ENCODE peak calls at places on chromosomes 16 and 17, in seven cellular contexts. One of them, this sample, is unnamed.

GRCh38 chr17:55785181-55785580 is 34.3 kb downstream of the PCTP start:
- DNase-seq in ovary: no peak
- DNase-seq in lower lobe of right lung: no peak
- DNase-seq in gastrocnemius medialis: no peak
- DNase-seq in heart left ventricle: no peak
- DNase-seq in HepG2: no peak
- DNase-seq in coronary artery: no peak
- DNase-seq in this sample: no peak

GRCh38 chr17:46940692-46941404 is 17.9 kb downstream of the GOSR2 start:
- DNase-seq in coronary artery: no peak
- DNase-seq in heart left ventricle: peak; percentile 76
- DNase-seq in lower lobe of right lung: peak; percentile 56
- DNase-seq in ovary: peak; percentile 59
- DNase-seq in gastrocnemius medialis: peak; percentile 61
- DNase-seq in HepG2: peak; percentile 85
- DNase-seq in this sample: peak; percentile 63

GRCh38 chr16:56451753-56452689 is 667 bp downstream of the OGFOD1 start:
- DNase-seq in lower lobe of right lung: no peak
- DNase-seq in ovary: no peak
- DNase-seq in heart left ventricle: peak; percentile 71
- DNase-seq in HepG2: peak; percentile 75
- DNase-seq in gastrocnemius medialis: peak; percentile 83
- DNase-seq in coronary artery: peak; percentile 80
- DNase-seq in this sample: no peak

GRCh38 chr16:56409195-56409594 is 16.1 kb downstream of the AMFR start:
- DNase-seq in HepG2: peak; percentile 61
- DNase-seq in heart left ventricle: no peak
- DNase-seq in coronary artery: no peak
- DNase-seq in gastrocnemius medialis: peak; percentile 46
- DNase-seq in lower lobe of right lung: no peak
- DNase-seq in ovary: no peak
- DNase-seq in this sample: no peak

GRCh38 chr17:78739331-78739853 is 42.7 kb downstream of the CYTH1 start:
- DNase-seq in coronary artery: no peak
- DNase-seq in ovary: no peak
- DNase-seq in lower lobe of right lung: no peak
- DNase-seq in gastrocnemius medialis: no peak
- DNase-seq in heart left ventricle: no peak
- DNase-seq in HepG2: no peak
- DNase-seq in this sample: no peak

GRCh38 chr16:11495066-11495407 is 91.7 kb downstream of the LITAF start:
- DNase-seq in heart left ventricle: no peak
- DNase-seq in HepG2: no peak
- DNase-seq in coronary artery: no peak
- DNase-seq in lower lobe of right lung: no peak
- DNase-seq in ovary: no peak
- DNase-seq in gastrocnemius medialis: no peak
- DNase-seq in this sample: no peak

GRCh38 chr16:48365030-48365600 is 20.1 kb downstream of the SIAH1 start:
- DNase-seq in lower lobe of right lung: no peak
- DNase-seq in gastrocnemius medialis: no peak
- DNase-seq in heart left ventricle: no peak
- DNase-seq in ovary: no peak
- DNase-seq in coronary artery: no peak
- DNase-seq in HepG2: no peak
- DNase-seq in this sample: no peak

GRCh38 chr17:58121925-58122324 is 26.3 kb upstream of the OR4D1 start:
- DNase-seq in ovary: no peak
- DNase-seq in heart left ventricle: no peak
- DNase-seq in coronary artery: no peak
- DNase-seq in HepG2: peak; percentile 56
- DNase-seq in gastrocnemius medialis: no peak
- DNase-seq in lower lobe of right lung: no peak
- DNase-seq in this sample: no peak

GRCh38 chr17:8494021-8494420 is 58.3 kb downstream of the NDEL1 start:
- DNase-seq in coronary artery: no peak
- DNase-seq in ovary: no peak
- DNase-seq in HepG2: no peak
- DNase-seq in heart left ventricle: no peak
- DNase-seq in lower lobe of right lung: no peak
- DNase-seq in gastrocnemius medialis: no peak
- DNase-seq in this sample: no peak

GRCh38 chr16:21656795-21657768 is 4.7 kb upstream of the IGSF6 start:
- DNase-seq in heart left ventricle: no peak
- DNase-seq in ovary: no peak
- DNase-seq in gastrocnemius medialis: no peak
- DNase-seq in coronary artery: no peak
- DNase-seq in HepG2: peak; percentile 75
- DNase-seq in lower lobe of right lung: no peak
- DNase-seq in this sample: no peak

GRCh38 chr17:76000755-76001521 is at the start of gene CDK3:
- DNase-seq in HepG2: no peak
- DNase-seq in ovary: no peak
- DNase-seq in lower lobe of right lung: peak; percentile 22
- DNase-seq in coronary artery: peak; percentile 68
- DNase-seq in heart left ventricle: peak; percentile 22
- DNase-seq in gastrocnemius medialis: no peak
- DNase-seq in this sample: no peak

GRCh38 chr16:50360779-50361178 is 8.0 kb downstream of the BRD7 start:
- DNase-seq in ovary: no peak
- DNase-seq in gastrocnemius medialis: no peak
- DNase-seq in coronary artery: no peak
- DNase-seq in heart left ventricle: no peak
- DNase-seq in HepG2: no peak
- DNase-seq in lower lobe of right lung: no peak
- DNase-seq in this sample: no peak

GRCh38 chr17:44911133-44912001 is 3.9 kb downstream of the GFAP start:
- DNase-seq in heart left ventricle: peak; percentile 79
- DNase-seq in coronary artery: no peak
- DNase-seq in ovary: peak; percentile 64
- DNase-seq in lower lobe of right lung: peak; percentile 75
- DNase-seq in HepG2: peak; percentile 74
- DNase-seq in gastrocnemius medialis: peak; percentile 36
- DNase-seq in this sample: peak; percentile 58

GRCh38 chr16:10618710-10619209 is 38.4 kb upstream of the EMP2 start:
- DNase-seq in heart left ventricle: no peak
- DNase-seq in ovary: no peak
- DNase-seq in HepG2: no peak
- DNase-seq in lower lobe of right lung: no peak
- DNase-seq in coronary artery: no peak
- DNase-seq in gastrocnemius medialis: no peak
- DNase-seq in this sample: no peak

GRCh38 chr16:3665508-3665907 is 11.0 kb downstream of the DNASE1 start:
- DNase-seq in heart left ventricle: no peak
- DNase-seq in lower lobe of right lung: no peak
- DNase-seq in coronary artery: no peak
- DNase-seq in HepG2: no peak
- DNase-seq in gastrocnemius medialis: no peak
- DNase-seq in ovary: no peak
- DNase-seq in this sample: no peak

GRCh38 chr17:74812109-74812864 is 36.1 kb upstream of the NAT9 start:
- DNase-seq in ovary: peak; percentile 43
- DNase-seq in heart left ventricle: peak; percentile 45
- DNase-seq in HepG2: no peak
- DNase-seq in gastrocnemius medialis: no peak
- DNase-seq in coronary artery: no peak
- DNase-seq in lower lobe of right lung: no peak
- DNase-seq in this sample: no peak

GRCh38 chr16:68921654-68922053 is 78.3 kb downstream of the TANGO6 start:
- DNase-seq in coronary artery: no peak
- DNase-seq in gastrocnemius medialis: no peak
- DNase-seq in ovary: no peak
- DNase-seq in HepG2: peak; percentile 61
- DNase-seq in heart left ventricle: no peak
- DNase-seq in lower lobe of right lung: no peak
- DNase-seq in this sample: no peak

GRCh38 chr16:50900391-50900942 is 158.6 kb downstream of the CYLD start:
- DNase-seq in ovary: no peak
- DNase-seq in coronary artery: no peak
- DNase-seq in heart left ventricle: no peak
- DNase-seq in lower lobe of right lung: no peak
- DNase-seq in HepG2: no peak
- DNase-seq in gastrocnemius medialis: no peak
- DNase-seq in this sample: no peak

GRCh38 chr17:48537316-48537715 is 6.5 kb upstream of the HOXB1 start:
- DNase-seq in coronary artery: no peak
- DNase-seq in heart left ventricle: no peak
- DNase-seq in HepG2: no peak
- DNase-seq in lower lobe of right lung: no peak
- DNase-seq in ovary: no peak
- DNase-seq in gastrocnemius medialis: no peak
- DNase-seq in this sample: no peak

DNA sequence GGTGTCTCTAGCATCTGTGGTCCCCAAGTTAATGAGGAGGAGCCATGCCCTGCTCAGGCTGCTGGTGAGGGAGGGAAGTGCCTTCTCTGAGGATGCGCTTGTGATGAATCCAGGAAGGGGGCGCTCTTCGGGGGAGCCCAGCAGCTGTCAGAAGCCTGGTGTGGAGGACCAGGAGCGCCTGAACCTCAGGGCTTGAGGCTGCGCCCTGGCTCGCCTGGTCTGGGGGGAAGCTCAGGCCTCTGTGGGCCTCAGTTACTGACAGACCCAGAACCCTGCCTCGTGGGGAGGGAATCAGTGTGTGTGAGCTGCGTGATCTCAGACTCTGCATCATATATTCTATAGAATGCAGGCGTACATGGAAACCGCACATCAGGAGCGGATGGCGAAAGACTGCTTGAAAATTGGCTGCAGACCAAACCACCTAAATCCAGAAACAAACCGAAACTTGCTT is 126.1 kb downstream of the SEC14L1 start:
- DNase-seq in ovary: no peak
- DNase-seq in coronary artery: no peak
- DNase-seq in lower lobe of right lung: no peak
- DNase-seq in gastrocnemius medialis: no peak
- DNase-seq in heart left ventricle: no peak
- DNase-seq in HepG2: no peak
- DNase-seq in this sample: no peak
- TF ChIP-seq CTCF in ovary: no peak
- TF ChIP-seq CTCF in coronary artery: no peak
- TF ChIP-seq CTCF in lower lobe of right lung: no peak
- TF ChIP-seq CTCF in gastrocnemius medialis: no peak
- TF ChIP-seq CTCF in heart left ventricle: no peak
- TF ChIP-seq CTCF in HepG2: peak; percentile 65
- TF ChIP-seq CTCF in this sample: no peak

GRCh38 chr17:80474231-80474932 is 2.0 kb downstream of the NPTX1 start:
- DNase-seq in ovary: no peak
- DNase-seq in heart left ventricle: no peak
- DNase-seq in HepG2: no peak
- DNase-seq in gastrocnemius medialis: no peak
- DNase-seq in coronary artery: no peak
- DNase-seq in lower lobe of right lung: no peak
- DNase-seq in this sample: no peak
- TF ChIP-seq CTCF in ovary: no peak
- TF ChIP-seq CTCF in heart left ventricle: no peak
- TF ChIP-seq CTCF in HepG2: no peak
- TF ChIP-seq CTCF in gastrocnemius medialis: no peak
- TF ChIP-seq CTCF in coronary artery: no peak
- TF ChIP-seq CTCF in lower lobe of right lung: no peak
- TF ChIP-seq CTCF in this sample: no peak

DNA sequence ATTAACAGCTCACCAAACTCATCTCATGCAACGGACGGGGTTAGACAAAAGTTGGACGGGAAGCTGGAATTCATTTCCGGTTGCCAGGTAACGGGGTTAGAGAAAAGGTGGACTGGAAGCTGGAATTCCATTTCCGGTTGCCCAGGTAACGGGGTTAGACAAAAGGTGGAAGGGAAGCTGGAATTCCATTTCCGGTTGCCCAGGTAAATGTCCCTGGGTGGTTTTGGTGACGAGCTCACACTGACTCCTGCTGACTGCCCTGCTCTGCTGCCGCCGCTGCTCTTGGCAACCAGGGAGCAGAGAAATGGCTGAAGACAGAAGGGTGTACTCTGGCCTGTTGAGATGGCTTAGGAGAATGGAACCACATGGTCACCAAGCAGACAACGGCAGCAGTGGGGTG is 170.3 kb upstream of the RPH3AL start:
- DNase-seq in HepG2: no peak
- DNase-seq in coronary artery: no peak
- DNase-seq in lower lobe of right lung: no peak
- DNase-seq in ovary: no peak
- DNase-seq in gastrocnemius medialis: no peak
- DNase-seq in heart left ventricle: no peak
- DNase-seq in this sample: no peak
- TF ChIP-seq CTCF in HepG2: no peak
- TF ChIP-seq CTCF in coronary artery: no peak
- TF ChIP-seq CTCF in lower lobe of right lung: no peak
- TF ChIP-seq CTCF in ovary: no peak
- TF ChIP-seq CTCF in gastrocnemius medialis: no peak
- TF ChIP-seq CTCF in heart left ventricle: no peak
- TF ChIP-seq CTCF in this sample: no peak

GRCh38 chr17:49918591-49918990 is 50.4 kb upstream of the DLX4 start:
- DNase-seq in lower lobe of right lung: no peak
- DNase-seq in gastrocnemius medialis: no peak
- DNase-seq in coronary artery: no peak
- DNase-seq in heart left ventricle: no peak
- DNase-seq in ovary: no peak
- DNase-seq in HepG2: no peak
- DNase-seq in this sample: no peak

GRCh38 chr17:49915260-49915659 is 53.7 kb upstream of the DLX4 start:
- DNase-seq in heart left ventricle: no peak
- DNase-seq in gastrocnemius medialis: no peak
- DNase-seq in lower lobe of right lung: no peak
- DNase-seq in HepG2: no peak
- DNase-seq in ovary: no peak
- DNase-seq in coronary artery: no peak
- DNase-seq in this sample: no peak

GRCh38 chr17:49917771-49918170 is 51.2 kb upstream of the DLX4 start:
- DNase-seq in coronary artery: no peak
- DNase-seq in gastrocnemius medialis: no peak
- DNase-seq in heart left ventricle: no peak
- DNase-seq in lower lobe of right lung: no peak
- DNase-seq in HepG2: no peak
- DNase-seq in ovary: no peak
- DNase-seq in this sample: no peak

GRCh38 chr17:49915670-49916069 is 53.3 kb upstream of the DLX4 start:
- DNase-seq in HepG2: no peak
- DNase-seq in gastrocnemius medialis: no peak
- DNase-seq in lower lobe of right lung: no peak
- DNase-seq in heart left ventricle: no peak
- DNase-seq in ovary: no peak
- DNase-seq in coronary artery: no peak
- DNase-seq in this sample: no peak

DNA sequence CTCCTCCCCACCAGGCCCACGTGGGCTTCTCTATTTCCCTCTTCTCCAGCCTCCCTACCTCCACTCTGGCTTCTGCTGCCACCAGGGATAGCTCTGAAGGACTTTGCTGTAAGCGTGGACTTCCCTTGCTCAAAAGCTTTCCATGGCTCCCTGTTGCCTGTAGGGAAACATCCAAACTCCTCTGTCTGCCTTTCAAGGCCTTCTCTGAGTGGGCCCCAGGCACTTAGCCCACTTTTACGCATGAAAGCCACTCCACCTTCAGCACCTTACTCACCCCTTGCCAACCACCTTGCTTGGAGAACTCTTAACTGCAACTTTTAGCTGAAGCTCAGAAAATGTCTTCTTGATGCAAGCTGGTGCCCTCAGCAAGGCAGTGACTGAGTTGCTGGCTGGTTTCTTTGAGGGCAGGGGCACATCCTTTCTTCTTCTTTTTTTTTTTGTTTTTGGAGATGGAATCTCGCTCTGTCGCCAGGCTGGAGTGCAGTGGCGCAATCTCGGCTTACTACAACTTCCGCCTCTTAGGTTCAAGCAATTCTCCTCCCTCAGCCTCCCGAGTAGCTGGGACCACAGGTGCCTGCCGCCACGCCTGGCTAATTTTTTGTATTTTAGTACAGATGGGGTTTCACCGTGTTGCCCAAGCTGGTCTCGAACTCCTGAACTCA is 52.0 kb upstream of the DLX4 start:
- DNase-seq in coronary artery: no peak
- DNase-seq in lower lobe of right lung: no peak
- DNase-seq in HepG2: no peak
- DNase-seq in heart left ventricle: no peak
- DNase-seq in gastrocnemius medialis: no peak
- DNase-seq in ovary: no peak
- DNase-seq in this sample: no peak
- TF ChIP-seq CTCF in coronary artery: no peak
- TF ChIP-seq CTCF in lower lobe of right lung: no peak
- TF ChIP-seq CTCF in HepG2: no peak
- TF ChIP-seq CTCF in heart left ventricle: no peak
- TF ChIP-seq CTCF in gastrocnemius medialis: no peak
- TF ChIP-seq CTCF in ovary: no peak
- TF ChIP-seq CTCF in this sample: no peak

This sample was measured in progenitor cell of endocrine pancreas.